ENCODE peak calls at places on chromosomes 1 and 21, in ten cellular contexts. R is right cardiac atrium; D is stimulated activated CD4-positive, alpha-beta T cell treated with anti-CD3 and anti-CD28 coated beads, Interleukin-1b, Interleukin-23, amount 100 ng/mL, for 4 hours; G is LoVo; A is activated T-helper 9 cell treated with anti-CD3 and anti-CD28 coated beads, Interleukin-2, amount 50 U/mL, for 16 hours; K is Karpas-422; I is kidney tubule cell; U is progenitor cell of endocrine pancreas; V is stimulated activated naive CD8-positive, alpha-beta T cell treated with anti-CD3 and anti-CD28 coated beads, Interleukin-15, amount 100 ng/mL, for 72 hours; W is AG09309. M is an unnamed sample.

GRCh38 chr1:50750021-50750619 is 209.9 kb downstream of the FAF1 start:
- DNase-seq in V (no peak), W (no peak), A (no peak), R (no peak), D (no peak), G (no peak), I (peak), K (peak), U (no peak), M (peak)

GRCh38 chr21:25934771-25935224 is 200.0 kb downstream of the GABPA start:
- DNase-seq in U (no peak), I (peak), G (no peak), A (no peak), V (no peak), D (no peak), K (no peak), R (peak), W (peak), M (peak)

GRCh38 chr1:48469616-48470500 is 2.1 kb downstream of the SPATA6 start:
- DNase-seq in K (peak), R (peak), A (no peak), W (peak), G (no peak), D (no peak), V (no peak), I (peak), U (no peak), M (peak)

GRCh38 chr21:25536752-25537151 is 70.5 kb downstream of the MRPL39 start:
- DNase-seq in W (no peak), K (no peak), V (no peak), U (no peak), A (no peak), D (no peak), G (no peak), R (no peak), I (no peak), M (peak)

GRCh38 chr1:23638786-23639241 is 52.8 kb upstream of the RPL11 start:
- DNase-seq in D (no peak), U (no peak), I (no peak), R (no peak), V (no peak), A (no peak), W (peak), G (no peak), K (peak), M (no peak)

GRCh38 chr1:23027352-23027907 is 8.2 kb downstream of the KDM1A start:
- DNase-seq in K (no peak), I (no peak), G (no peak), R (no peak), W (no peak), A (no peak), V (no peak), D (no peak), U (no peak), M (no peak)

GRCh38 chr1:179709841-179710329 is 33.2 kb upstream of the FAM163A start:
- DNase-seq in D (no peak), G (no peak), A (no peak), V (no peak), W (peak), K (no peak), U (no peak), I (no peak), R (peak), M (no peak)

GRCh38 chr1:86542626-86543025 is 4.3 kb upstream of the CLCA4 start:
- DNase-seq in V (no peak), G (no peak), R (no peak), U (no peak), A (no peak), K (no peak), I (peak), D (no peak), W (no peak), M (no peak)

GRCh38 chr1:154895779-154896178 is 25.7 kb upstream of the KCNN3 start:
- DNase-seq in A (no peak), I (no peak), G (no peak), K (no peak), U (no peak), V (no peak), D (no peak), R (no peak), W (no peak), M (no peak)

GRCh38 chr1:7136166-7136953 is 351.1 kb downstream of the CAMTA1 start:
- DNase-seq in V (no peak), I (peak), R (no peak), W (no peak), D (no peak), A (no peak), K (no peak), G (no peak), U (no peak), M (no peak)

GRCh38 chr1:171841931-171842723 is 829 bp downstream of the DNM3 start:
- DNase-seq in I (peak), V (peak), K (no peak), G (no peak), R (peak), D (no peak), A (no peak), W (no peak), U (no peak), M (peak)

GRCh38 chr1:236348071-236348470 is 46.0 kb upstream of the EDARADD start:
- DNase-seq in G (no peak), D (no peak), R (no peak), U (no peak), V (no peak), I (no peak), A (no peak), K (no peak), W (no peak), M (no peak)

GRCh38 chr21:46151261-46151988 is 4.0 kb downstream of the FTCD start:
- DNase-seq in G (no peak), W (no peak), V (no peak), K (no peak), I (no peak), A (no peak), D (no peak), R (peak), U (no peak), M (no peak)

M was measured in KBM-7.